ENCODE peak calls at places on chromosomes 13 and 19, in eight cellular contexts. E, U, W, C, X, V, D and R are unnamed samples.

GRCh38 chr13:80716610-80717081 is 375.7 kb upstream of the SPRY2 start:
- DNase-seq in C (no peak), U (no peak), W (no peak), V (peak), E (peak), X (no peak), D (no peak), R (peak)

GRCh38 chr13:33510350-33510749 is 224.8 kb upstream of the STARD13 start:
- DNase-seq in X (no peak), U (no peak), V (no peak), C (no peak), D (no peak), E (no peak), W (no peak), R (no peak)

GRCh38 chr19:9531933-9532332 is 6.5 kb downstream of the ZNF426 start:
- DNase-seq in D (no peak), E (peak), C (no peak), X (no peak), W (no peak), V (no peak), U (no peak), R (no peak)

GRCh38 chr19:44847144-44848035 is 1.3 kb downstream of the NECTIN2 start:
- DNase-seq in X (peak), D (no peak), U (peak), C (no peak), W (no peak), V (peak), E (peak), R (no peak)

GRCh38 chr13:53398051-53398450 is 369.4 kb downstream of the OLFM4 start:
- DNase-seq in C (no peak), W (no peak), D (no peak), X (no peak), E (no peak), U (no peak), V (no peak), R (no peak)

GRCh38 chr19:2569596-2570465 is 93.9 kb downstream of the GADD45B start:
- DNase-seq in X (no peak), C (no peak), E (no peak), W (no peak), D (no peak), V (no peak), U (no peak), R (no peak)

GRCh38 chr19:49421039-49421877 is 2.0 kb downstream of the PTH2 start:
- DNase-seq in V (peak), C (no peak), X (no peak), W (no peak), U (peak), E (peak), D (no peak), R (no peak)

GRCh38 chr13:46339035-46339666 is 47.9 kb downstream of the RUBCNL start:
- DNase-seq in C (no peak), U (no peak), W (no peak), E (peak), D (no peak), V (no peak), X (no peak), R (peak)

GRCh38 chr19:35566738-35567137 is 3.3 kb upstream of the ATP4A start:
- DNase-seq in X (no peak), W (no peak), D (no peak), C (no peak), V (no peak), E (no peak), U (no peak), R (no peak)

GRCh38 chr13:102197193-102197592 is 204.7 kb downstream of the FGF14 start:
- DNase-seq in X (no peak), U (no peak), V (no peak), W (no peak), D (no peak), E (peak), C (no peak), R (no peak)

GRCh38 chr13:73194310-73194709 is 135.5 kb downstream of the KLF5 start:
- DNase-seq in W (no peak), D (no peak), X (no peak), E (no peak), U (no peak), C (no peak), V (peak), R (no peak)

GRCh38 chr19:3375221-3376088 is 9.1 kb downstream of the NFIC start:
- DNase-seq in W (no peak), V (no peak), C (no peak), E (peak), D (peak), X (no peak), U (no peak), R (peak)

GRCh38 chr19:44647144-44647543 is 3.4 kb downstream of the PVR start:
- DNase-seq in E (no peak), C (no peak), W (no peak), U (no peak), X (no peak), V (no peak), D (no peak), R (no peak)